ENCODE peak calls at places on chromosomes 2 and 18, in nine cellular contexts. Z is breast epithelium; D is HFF-Myc; C is caudate nucleus; X is stimulated activated CD4-positive, alpha-beta T cell treated with anti-CD3 and anti-CD28 coated beads, Interleukin-12 subunit alpha, Interleukin-12 subunit beta, amount 100 ng/mL, for 24 hours; J is KG1; H is CD4-positive, alpha-beta memory T cell; W is mammary epithelial cell; G is endodermal cell. A is an unnamed sample.

GRCh38 chr18:26307161-26307773 is 81.0 kb downstream of the TAF4B start:
- DNase-seq in Z (no peak), D (peak), C (peak), X (no peak), J (peak), H (peak), W (peak), G (peak), A (no peak)

GRCh38 chr18:40058811-40059570 is 1896.0 kb upstream of the PIK3C3 start:
- DNase-seq in Z (no peak), D (no peak), C (no peak), X (no peak), J (no peak), H (no peak), W (no peak), G (no peak), A (no peak)

GRCh38 chr2:38091757-38092156 is 15.8 kb upstream of the CYP1B1 start:
- DNase-seq in Z (no peak), D (no peak), C (no peak), X (no peak), J (no peak), H (no peak), W (no peak), G (no peak), A (no peak)

GRCh38 chr2:126877041-126877440 is 21.6 kb upstream of the TEX51 start:
- DNase-seq in Z (no peak), D (no peak), C (no peak), X (no peak), J (no peak), H (no peak), W (no peak), G (peak), A (no peak)

GRCh38 chr2:233434666-233435375 is 80.5 kb downstream of the DGKD start:
- DNase-seq in Z (no peak), D (no peak), C (no peak), X (no peak), J (no peak), H (no peak), W (no peak), G (peak), A (no peak)

GRCh38 chr2:43239981-43240761 is 13.8 kb upstream of the ZFP36L2 start:
- DNase-seq in Z (no peak), D (no peak), C (no peak), X (no peak), J (no peak), H (no peak), W (no peak), G (peak), A (no peak)

GRCh38 chr2:138391956-138392355 is 109.6 kb upstream of the SPOPL start:
- DNase-seq in Z (no peak), D (no peak), C (no peak), X (no peak), J (no peak), H (no peak), W (peak), G (no peak), A (no peak)

GRCh38 chr2:231800493-231801091 is 14.3 kb downstream of the COPS7B start:
- DNase-seq in Z (no peak), D (no peak), C (no peak), X (no peak), J (peak), H (no peak), W (no peak), G (peak), A (no peak)

GRCh38 chr2:232260075-232260474 is 118.5 kb upstream of the ALPP start:
- DNase-seq in Z (no peak), D (peak), C (no peak), X (no peak), J (no peak), H (no peak), W (peak), G (no peak), A (no peak)

GRCh38 chr2:173192071-173192470 is 116.4 kb downstream of the MAP3K20 start:
- DNase-seq in Z (no peak), D (no peak), C (no peak), X (no peak), J (no peak), H (no peak), W (peak), G (no peak), A (no peak)

GRCh38 chr2:127173073-127173472 is 47.0 kb downstream of the CYP27C1 start:
- DNase-seq in Z (no peak), D (no peak), C (no peak), X (no peak), J (no peak), H (no peak), W (peak), G (no peak), A (no peak)

GRCh38 chr2:209523041-209523740 is 99.3 kb downstream of the MAP2 start:
- DNase-seq in Z (no peak), D (no peak), C (no peak), X (no peak), J (no peak), H (no peak), W (no peak), G (no peak), A (no peak)

GRCh38 chr2:112149866-112150435 is 11.8 kb downstream of the FBLN7 start:
- DNase-seq in Z (no peak), D (no peak), C (no peak), X (no peak), J (no peak), H (no peak), W (no peak), G (no peak), A (no peak)

GRCh38 chr2:10278029-10278762 is 24.5 kb upstream of the HPCAL1 start:
- DNase-seq in Z (no peak), D (no peak), C (no peak), X (no peak), J (no peak), H (no peak), W (peak), G (no peak), A (peak)

GRCh38 chr2:161915121-161915520 is 158.9 kb downstream of the DPP4 start:
- DNase-seq in Z (no peak), D (no peak), C (no peak), X (no peak), J (no peak), H (no peak), W (no peak), G (no peak), A (no peak)

GRCh38 chr2:148517296-148517695 is 127.3 kb upstream of the EPC2 start:
- DNase-seq in Z (no peak), D (no peak), C (no peak), X (no peak), J (no peak), H (no peak), W (no peak), G (no peak), A (no peak)

A was measured in substantia nigra.